ENCODE peak calls at places on chromosomes 11 and 22, in six cellular contexts. S is PC-3; H is substantia nigra; A is renal cortical epithelial cell; G is myocyte; F is activated T-helper 1 cell treated with anti-CD3 and anti-CD28 coated beads, Interleukin-2, amount 50 U/mL, for 16 hours. U is an unnamed sample.

GRCh38 chr11:56624661-56625110 is 10.0 kb upstream of the OR5M1 start:
- DNase-seq in G (peak), S (peak), F (no peak), A (peak), H (no peak), U (peak)

GRCh38 chr11:126405374-126405773 is 49.9 kb downstream of the ST3GAL4 start:
- DNase-seq in G (no peak), H (no peak), A (no peak), F (no peak), S (peak), U (no peak)

GRCh38 chr11:93608280-93608862 is 53.1 kb upstream of the CEP295 start:
- DNase-seq in G (no peak), A (no peak), F (no peak), H (no peak), S (peak), U (no peak)

GRCh38 chr11:29159552-29160465 is 857.0 kb downstream of the KCNA4 start:
- DNase-seq in G (peak), A (peak), H (no peak), F (no peak), S (peak), U (peak)

GRCh38 chr22:46281866-46282678 is 14.3 kb downstream of the TTC38 start:
- DNase-seq in G (no peak), F (no peak), S (no peak), H (no peak), A (no peak), U (no peak)

GRCh38 chr11:66443602-66444001 is 5.0 kb upstream of the MRPL11 start:
- DNase-seq in S (peak), F (no peak), A (peak), G (peak), H (no peak), U (peak)

GRCh38 chr22:50112151-50113118 is 22.6 kb downstream of the MOV10L1 start:
- DNase-seq in H (no peak), A (peak), F (no peak), S (peak), G (no peak), U (peak)

GRCh38 chr11:30749268-30749667 is 163.1 kb upstream of the MPPED2 start:
- DNase-seq in F (no peak), G (no peak), S (no peak), A (no peak), H (no peak), U (no peak)

GRCh38 chr22:44486538-44486937 is 11.5 kb downstream of the RTL6 start:
- DNase-seq in H (no peak), F (no peak), S (no peak), A (no peak), G (peak), U (no peak)

GRCh38 chr22:44379817-44380560 is 67.2 kb upstream of the SHISAL1 start:
- DNase-seq in A (no peak), G (no peak), F (no peak), H (no peak), S (no peak), U (no peak)

GRCh38 chr11:45089251-45089650 is 57.2 kb upstream of the PRDM11 start:
- DNase-seq in G (peak), F (no peak), H (no peak), S (peak), A (peak), U (peak)

U was measured in cardiac muscle cell.